ENCODE peak calls at places on chromosomes 3 and 15, in six cellular contexts. F is IMR-90, O is neuronal stem cell, N is mesenchymal stem cell, A is trophoblast cell, Q is H1. C is an unnamed sample.

GRCh38 chr3:16523778-16524177 is 10.3 kb upstream of the RFTN1 start:
- DNase-seq in N (no peak), O (no peak), A (peak; percentile 24), F (peak; percentile 62), Q (no peak), C (no peak)

GRCh38 chr15:65303687-65304392 is 637 bp upstream of the RNU5B-1 start:
- DNase-seq in Q (no peak), N (peak; percentile 61), A (peak; percentile 77), O (peak; percentile 48), F (peak; percentile 43), C (peak; percentile 64)

GRCh38 chr3:55725681-55726500 is 238.8 kb upstream of the WNT5A start:
- DNase-seq in O (no peak), A (peak; percentile 25), N (peak; percentile 61), Q (no peak), F (peak; percentile 21), C (no peak)

GRCh38 chr3:108008106-108008505 is 82.7 kb downstream of the CD47 start:
- DNase-seq in F (no peak), N (no peak), Q (no peak), O (no peak), A (no peak), C (no peak)

GRCh38 chr3:9135526-9135925 is 113.9 kb downstream of the SRGAP3 start:
- DNase-seq in A (no peak), Q (peak; percentile 50), O (no peak), N (no peak), F (no peak), C (no peak)

GRCh38 chr3:39082652-39083313 is 24.6 kb downstream of the GORASP1 start:
- DNase-seq in N (no peak), A (no peak), F (no peak), Q (no peak), O (no peak), C (no peak)

GRCh38 chr15:22915866-22916515 is 64.2 kb downstream of the CYFIP1 start:
- DNase-seq in F (no peak), O (no peak), Q (no peak), N (no peak), A (no peak), C (no peak)

GRCh38 chr3:64945171-64945684 is 257.4 kb upstream of the ADAMTS9 start:
- DNase-seq in A (no peak), O (peak; percentile 83), F (no peak), Q (peak; percentile 46), N (peak; percentile 63), C (peak; percentile 60)

GRCh38 chr15:43541785-43542184 is 24.4 kb downstream of the MAP1A start:
- DNase-seq in O (no peak), A (peak; percentile 65), Q (no peak), N (peak; percentile 30), F (peak; percentile 30), C (no peak)

GRCh38 chr3:94978076-94978475 is 915.2 kb downstream of the NSUN3 start:
- DNase-seq in A (no peak), N (no peak), Q (no peak), O (no peak), F (no peak), C (no peak)

GRCh38 chr3:143924522-143925381 is 46.9 kb upstream of the DIPK2A start:
- DNase-seq in N (no peak), Q (no peak), F (no peak), A (no peak), O (no peak), C (no peak)

GRCh38 chr15:101401286-101401685 is 88.2 kb downstream of the PCSK6 start:
- DNase-seq in N (no peak), O (no peak), Q (peak; percentile 20), F (no peak), A (no peak), C (no peak)

GRCh38 chr3:25288416-25288815 is 139.6 kb upstream of the RARB start:
- DNase-seq in N (no peak), F (no peak), Q (no peak), O (no peak), A (no peak), C (no peak)

GRCh38 chr3:189325454-189325853 is 153.7 kb downstream of the TPRG1 start:
- DNase-seq in F (no peak), A (no peak), N (peak; percentile 44), Q (no peak), O (no peak), C (no peak)

GRCh38 chr3:127204841-127205582 is 12.1 kb downstream of the PRR23E start:
- DNase-seq in O (no peak), F (no peak), N (no peak), Q (no peak), A (no peak), C (peak; percentile 18)

GRCh38 chr15:73986055-73986775 is 5.9 kb downstream of the STOML1 start:
- DNase-seq in Q (no peak), F (no peak), O (no peak), N (peak; percentile 59), A (no peak), C (no peak)

GRCh38 chr15:40066531-40066930 is 27.6 kb upstream of the SRP14 start:
- DNase-seq in O (no peak), A (peak; percentile 36), N (no peak), F (no peak), Q (no peak), C (no peak)

GRCh38 chr3:126329927-126330725 is 27.1 kb downstream of the KLF15 start:
- DNase-seq in Q (no peak), F (no peak), A (no peak), N (no peak), O (no peak), C (no peak)

GRCh38 chr3:170534232-170534631 is 51.6 kb downstream of the SLC7A14 start:
- DNase-seq in A (no peak), N (no peak), Q (no peak), O (no peak), F (no peak), C (no peak)

GRCh38 chr3:71461749-71462483 is 121.6 kb downstream of the FOXP1 start:
- DNase-seq in A (peak; percentile 67), N (peak; percentile 15), F (peak; percentile 50), Q (no peak), O (no peak), C (no peak)

GRCh38 chr3:10365791-10366190 is 44.9 kb upstream of the SEC13 start:
- DNase-seq in N (peak; percentile 62), Q (no peak), O (no peak), A (no peak), F (peak; percentile 82), C (no peak)

GRCh38 chr3:182769673-182770072 is 23.6 kb upstream of the ATP11B start:
- DNase-seq in O (no peak), F (no peak), N (no peak), Q (no peak), A (no peak), C (no peak)

GRCh38 chr15:101487060-101487459 is 2.4 kb downstream of the PCSK6 start:
- DNase-seq in N (no peak), A (no peak), Q (no peak), O (no peak), F (no peak), C (no peak)

GRCh38 chr3:9362731-9363530 is at the start of gene THUMPD3:
- DNase-seq in Q (peak; percentile 92), O (peak; percentile 80), A (peak; percentile 88), N (peak; percentile 96), F (peak; percentile 85), C (peak; percentile 94)

GRCh38 chr15:89790661-89791060 is 14.5 kb downstream of the MESP2 start:
- DNase-seq in O (no peak), N (no peak), F (no peak), A (peak; percentile 5), Q (no peak), C (no peak)

DNA sequence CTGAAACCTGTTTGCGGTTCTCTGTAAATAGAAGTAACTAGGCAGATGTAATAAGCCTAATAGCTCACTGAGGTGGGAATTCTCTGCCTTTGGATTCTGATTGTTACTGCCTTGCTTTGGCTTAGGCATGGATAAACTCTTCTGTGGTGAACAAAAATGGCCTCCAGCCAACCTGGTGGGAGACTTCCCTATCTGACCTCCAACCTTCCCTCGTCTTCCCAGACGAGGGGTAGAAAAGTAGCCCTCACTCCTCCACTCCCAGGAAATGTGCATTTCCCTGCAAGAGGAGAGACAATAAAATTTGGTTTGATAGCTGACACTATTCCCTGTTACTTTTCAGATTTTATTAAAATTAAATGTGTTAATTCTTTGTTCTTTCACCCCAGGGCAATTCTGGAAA is 606 bp upstream of the CD96 start:
- DNase-seq in O (no peak), Q (no peak), F (no peak), N (no peak), A (no peak), C (no peak)
- H2AFZ ChIP-seq in O (no peak overlapping the region), Q (no peak overlapping the region), F (no peak overlapping the region), N (no peak overlapping the region), A (no peak overlapping the region), C (no peak overlapping the region)

GRCh38 chr15:24764375-24765171 is 89.0 kb downstream of the NPAP1 start:
- DNase-seq in F (no peak), Q (no peak), O (no peak), A (no peak), N (no peak), C (no peak)
- H4K8ac ChIP-seq in F (no peak overlapping the region), Q (peak overlapping the region; percentile 57), O (no peak overlapping the region), A (no peak overlapping the region), N (no peak overlapping the region), C (no peak overlapping the region)

DNA sequence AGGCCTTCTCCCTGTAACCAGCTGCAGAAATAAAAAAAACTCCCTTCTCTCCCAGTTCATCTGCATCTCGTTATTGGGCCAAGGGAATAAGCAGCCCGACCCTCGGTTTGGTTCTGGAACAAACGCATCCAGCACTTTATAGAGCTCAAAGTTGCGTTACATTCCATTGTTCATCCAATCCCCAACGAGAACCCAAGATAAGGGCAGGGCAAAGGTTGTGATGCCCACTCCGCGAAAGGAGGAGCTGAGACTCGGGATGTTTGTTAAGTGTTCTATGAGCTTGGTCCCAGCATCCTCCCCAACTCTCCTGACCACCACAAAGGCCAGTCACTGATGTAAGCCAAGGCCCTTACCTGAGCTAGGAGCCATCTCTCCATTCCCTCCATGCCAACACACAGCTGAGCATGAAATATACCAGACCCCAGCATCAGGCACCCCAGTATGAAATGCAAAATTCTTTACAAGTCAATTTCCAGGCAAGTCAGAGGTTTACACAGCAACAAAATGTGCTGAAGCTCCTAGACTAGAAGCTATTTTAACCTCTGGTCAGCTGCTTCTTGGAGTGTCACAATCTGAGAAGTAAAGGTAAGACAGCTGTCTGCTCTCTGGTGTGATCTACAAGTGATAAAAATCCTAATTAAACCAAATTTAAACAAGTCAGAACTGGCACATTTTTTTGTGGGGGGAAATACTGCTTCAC is 17.9 kb downstream of the CCDC12 start:
- DNase-seq in F (no peak), O (no peak), Q (no peak), A (no peak), N (no peak), C (no peak)
- H3K79me1 ChIP-seq in F (peaks cover 26% of the 10 kb centered on the region), O (peaks cover 3% of the 10 kb centered on the region), Q (peaks cover 52% of the 10 kb centered on the region), A (peaks cover 4% of the 10 kb centered on the region), N (no peaks in the 10 kb centered on the region), C (peaks cover 9% of the 10 kb centered on the region)

DNA sequence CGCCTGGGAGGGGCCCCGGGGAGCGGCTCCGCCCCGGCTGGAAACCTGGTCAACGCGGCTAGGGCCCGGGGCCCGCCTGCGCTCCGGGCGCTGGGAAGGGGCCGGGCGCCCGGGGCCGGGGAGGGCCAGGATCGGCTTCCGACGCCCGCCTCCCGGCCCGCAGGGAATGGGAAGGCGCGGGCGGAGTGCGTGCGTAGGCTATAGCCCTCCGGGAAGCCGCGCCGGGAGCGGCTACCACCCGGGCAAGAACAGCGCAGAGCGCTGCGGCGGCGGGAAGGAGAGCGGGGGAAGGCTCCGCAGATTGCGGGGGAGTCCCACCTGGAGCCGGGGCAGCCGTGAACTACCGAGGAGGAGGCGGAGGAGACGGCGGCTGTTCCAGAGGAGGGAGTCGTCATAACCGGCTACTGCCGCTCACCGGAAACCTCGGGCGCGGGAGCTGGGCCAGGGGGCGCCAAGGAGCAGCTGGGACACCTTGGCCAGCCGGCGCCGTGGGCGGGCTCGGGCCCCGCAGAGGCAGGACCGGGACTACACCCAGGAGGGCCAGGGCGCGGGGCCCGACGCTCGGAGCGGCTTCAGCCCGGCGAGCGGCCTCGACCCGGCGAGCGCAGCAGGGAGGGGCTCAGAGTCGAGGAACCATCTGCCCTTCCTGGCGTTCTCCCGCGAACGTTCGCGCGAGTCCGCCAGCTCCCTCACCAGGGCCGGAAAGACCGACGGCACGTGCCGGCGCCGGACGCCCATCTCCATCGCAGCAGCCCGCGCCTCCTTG is at the start of gene EOGT:
- DNase-seq in F (peak; percentile 82), Q (peak; percentile 91), N (peak; percentile 88), A (peak; percentile 92), O (peak; percentile 66), C (peak; percentile 87)
- H2AFZ ChIP-seq in F (peak within 1 kb of the TSS; percentile 98), Q (peak within 1 kb of the TSS; percentile 80), N (peak within 1 kb of the TSS; percentile 99), A (peak within 1 kb of the TSS; percentile 97), O (peak within 1 kb of the TSS; percentile 77), C (no peak within 1 kb of the TSS)